ENCODE peak calls at places on chromosomes 16 and 17, in four cellular contexts. B, U, R and D are unnamed samples. For H3K9me3, the result is how much of the 10 kb centered on the place peaks cover.

GRCh38 chr16:24139282-24139681 is 116.9 kb upstream of the CACNG3 start:
- DNase-seq in R (no peak), B (peak), U (no peak), D (no peak)

GRCh38 chr17:76243826-76244679 is 3.8 kb upstream of the RNF157 start:
- DNase-seq in U (no peak), B (peak), R (no peak), D (no peak)

GRCh38 chr16:8044796-8045195 is 545.5 kb downstream of the TMEM114 start:
- DNase-seq in B (no peak), U (no peak), R (no peak), D (no peak)

GRCh38 chr17:5706835-5707234 is 122.5 kb upstream of the NLRP1 start:
- DNase-seq in B (peak), U (no peak), R (peak), D (peak)

GRCh38 chr17:28384281-28385036 is 13.0 kb downstream of the SARM1 start:
- DNase-seq in B (peak), U (peak), R (no peak), D (no peak)

GRCh38 chr17:62093188-62094155 is 28.4 kb upstream of the MED13 start:
- DNase-seq in R (peak), U (no peak), B (no peak), D (peak)

GRCh38 chr16:11094075-11094593 is 149.8 kb downstream of the CLEC16A start:
- DNase-seq in R (no peak), U (no peak), B (no peak), D (peak)

GRCh38 chr16:2686912-2687507 is 4.7 kb downstream of the KCTD5 start:
- DNase-seq in R (no peak), U (peak), B (no peak), D (no peak)

GRCh38 chr16:48317614-48318013 is 67.6 kb downstream of the SIAH1 start:
- DNase-seq in R (no peak), B (no peak), U (no peak), D (no peak)

GRCh38 chr16:1712791-1713261 is 6.8 kb downstream of the MAPK8IP3 start:
- DNase-seq in B (no peak), U (no peak), R (no peak), D (no peak)

GRCh38 chr17:80845121-80845862 is 146.3 kb upstream of the CHMP6 start:
- DNase-seq in R (no peak), U (no peak), B (no peak), D (no peak)

GRCh38 chr17:63419949-63420867 is 25.9 kb downstream of the CYB561 start:
- DNase-seq in U (no peak), R (no peak), B (no peak), D (no peak)

GRCh38 chr17:4953461-4953961 is 2.6 kb downstream of the ENO3 start:
- DNase-seq in U (no peak), B (no peak), R (no peak), D (no peak)

GRCh38 chr17:64244165-64244564 is 18.9 kb downstream of the TEX2 start:
- DNase-seq in U (no peak), B (no peak), R (no peak), D (no peak)

GRCh38 chr17:42518755-42519545 is 17.1 kb upstream of the NAGLU start:
- DNase-seq in U (peak), B (no peak), R (peak), D (no peak)

GRCh38 chr17:19410875-19411291 is at the start of gene RNF112:
- DNase-seq in U (no peak), B (peak), R (peak), D (no peak)

GRCh38 chr17:80743181-80743771 is 198.6 kb downstream of the RPTOR start:
- DNase-seq in U (no peak), R (peak), B (no peak), D (no peak)

GRCh38 chr17:81428521-81428920 is 33.3 kb downstream of the BAHCC1 start:
- DNase-seq in U (no peak), B (no peak), R (no peak), D (no peak)

GRCh38 chr16:49833796-49834195 is 22.1 kb downstream of the ZNF423 start:
- DNase-seq in R (no peak), U (no peak), B (no peak), D (no peak)

GRCh38 chr16:23501291-23501690 is 9.0 kb downstream of the GGA2 start:
- DNase-seq in R (no peak), U (no peak), B (no peak), D (no peak)

GRCh38 chr16:30491744-30492308 is 19.3 kb downstream of the ITGAL start:
- DNase-seq in B (no peak), U (no peak), R (no peak), D (peak)

GRCh38 chr17:75487351-75488070 is 27.8 kb downstream of the CASKIN2 start:
- DNase-seq in R (no peak), B (peak), U (no peak), D (no peak)

GRCh38 chr17:79795795-79796569 is 895 bp downstream of the CBX8 start:
- DNase-seq in R (no peak), B (peak), U (no peak), D (no peak)

GRCh38 chr16:30473231-30474061 is 904 bp downstream of the ITGAL start:
- DNase-seq in R (no peak), B (no peak), U (peak), D (no peak)

GRCh38 chr16:11784048-11784780 is 12.8 kb downstream of the ZC3H7A start:
- DNase-seq in R (no peak), U (no peak), B (no peak), D (no peak)

GRCh38 chr17:61247438-61247837 is 152.2 kb upstream of the TBX2 start:
- DNase-seq in B (no peak), R (peak), U (no peak), D (no peak)

GRCh38 chr16:72464597-72465368 is 292.8 kb upstream of the PMFBP1 start:
- DNase-seq in B (no peak), R (no peak), U (no peak), D (no peak)
- TF ChIP-seq CTCF in B (no peak), R (no peak), U (no peak), D (no peak)

DNA sequence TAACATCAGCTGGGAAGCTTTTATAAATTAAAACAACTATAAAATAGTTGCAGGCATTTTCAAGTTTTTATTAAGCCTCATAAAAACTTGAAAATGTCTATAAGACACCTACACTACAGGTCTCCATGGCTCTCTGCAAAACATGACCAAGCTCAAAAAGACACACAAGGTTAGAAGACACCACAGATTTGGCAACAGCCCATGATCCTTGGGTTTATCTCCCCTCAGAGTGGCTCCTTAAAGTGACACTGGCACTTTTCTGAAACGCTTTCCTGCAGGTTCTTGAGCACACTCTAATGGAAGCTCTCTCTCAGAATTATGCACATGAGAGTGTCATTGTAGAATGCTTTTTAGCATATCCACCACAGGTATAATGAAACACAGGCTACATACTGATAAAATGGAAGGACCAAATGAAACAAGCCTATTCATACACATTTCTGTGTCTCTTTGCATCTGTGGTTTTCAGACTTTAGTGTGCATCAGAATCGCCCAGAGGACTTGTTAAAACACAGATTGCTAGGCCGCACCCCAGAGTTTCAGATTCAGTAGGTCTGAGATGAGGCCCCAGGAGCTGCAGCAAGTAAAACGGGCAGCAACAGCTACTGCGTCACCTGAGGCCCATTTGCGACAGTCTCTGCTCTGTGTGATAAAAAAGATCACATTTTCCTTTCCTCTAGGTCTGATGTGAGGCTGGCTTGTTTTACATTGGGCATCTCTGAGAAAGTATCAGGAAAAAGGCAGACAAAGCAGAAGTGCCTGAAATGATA is 75.0 kb upstream of the WSB1 start:
- DNase-seq in U (no peak), R (no peak), B (no peak), D (no peak)
- H3K9me3 ChIP-seq in U (under half), R (under half), B (under half), D (under half)

GRCh38 chr17:10062757-10063385 is 135.5 kb downstream of the GAS7 start:
- DNase-seq in R (no peak), B (no peak), U (no peak), D (no peak)
- TF ChIP-seq CTCF in R (no peak), B (no peak), U (no peak), D (no peak)

GRCh38 chr16:35180970-35181369 is 1721.6 kb downstream of the TP53TG3F start:
- DNase-seq in B (no peak), R (no peak), U (no peak), D (no peak)
- H3K9me3 ChIP-seq in B (half or more), R (under half), U (half or more), D (half or more)

GRCh38 chr17:50365649-50366393 is 7.2 kb downstream of the MRPL27 start:
- DNase-seq in B (no peak), U (no peak), R (no peak), D (no peak)

GRCh38 chr17:50364061-50364458 is 8.9 kb downstream of the MRPL27 start:
- DNase-seq in B (no peak), R (no peak), U (no peak), D (no peak)

GRCh38 chr17:50365165-50365564 is 7.8 kb downstream of the MRPL27 start:
- DNase-seq in B (peak), U (no peak), R (no peak), D (no peak)

GRCh38 chr17:50363217-50364060 is 9.5 kb downstream of the MRPL27 start:
- DNase-seq in B (peak), R (peak), U (no peak), D (no peak)

GRCh38 chr17:50364715-50365114 is 8.3 kb downstream of the MRPL27 start:
- DNase-seq in B (peak), U (no peak), R (no peak), D (peak)
- TF ChIP-seq CTCF in B (peak), U (no peak), R (no peak), D (peak)

GRCh38 chr16:71448274-71448866 is 6.5 kb upstream of the TLE7 start:
- DNase-seq in B (no peak), R (no peak), U (no peak), D (no peak)
- H3K9me3 ChIP-seq in B (half or more), R (under half), U (half or more), D (half or more)